ENCODE peak calls at places on chromosomes 5 and 9, in seven cellular contexts. One of them, this sample, is unnamed.

GRCh38 chr9:6552033-6552737 is 93.3 kb downstream of the GLDC start:
- DNase-seq in mesendoderm: peak
- DNase-seq in IMR-90: peak
- DNase-seq in trophoblast cell: no peak
- DNase-seq in H9: no peak
- DNase-seq in neuronal stem cell: no peak
- DNase-seq in H1: no peak
- DNase-seq in this sample: peak

GRCh38 chr5:173191561-173191960 is 43.4 kb downstream of the NKX2-5 start:
- DNase-seq in mesendoderm: no peak
- DNase-seq in IMR-90: no peak
- DNase-seq in trophoblast cell: no peak
- DNase-seq in H9: no peak
- DNase-seq in neuronal stem cell: no peak
- DNase-seq in H1: no peak
- DNase-seq in this sample: no peak

GRCh38 chr5:58411372-58411771 is 48.5 kb downstream of the PLK2 start:
- DNase-seq in mesendoderm: no peak
- DNase-seq in IMR-90: peak
- DNase-seq in trophoblast cell: no peak
- DNase-seq in H9: no peak
- DNase-seq in neuronal stem cell: no peak
- DNase-seq in H1: no peak
- DNase-seq in this sample: no peak

GRCh38 chr5:96857454-96857853 is 18.8 kb upstream of the ERAP2 start:
- DNase-seq in mesendoderm: no peak
- DNase-seq in IMR-90: no peak
- DNase-seq in trophoblast cell: no peak
- DNase-seq in H9: no peak
- DNase-seq in neuronal stem cell: no peak
- DNase-seq in H1: no peak
- DNase-seq in this sample: no peak

GRCh38 chr9:126673689-126674364 is 60.1 kb downstream of the LMX1B start:
- DNase-seq in mesendoderm: no peak
- DNase-seq in IMR-90: peak
- DNase-seq in trophoblast cell: no peak
- DNase-seq in H9: no peak
- DNase-seq in neuronal stem cell: no peak
- DNase-seq in H1: no peak
- DNase-seq in this sample: peak

GRCh38 chr9:21564186-21564585 is 82.1 kb upstream of the IFNE start:
- DNase-seq in mesendoderm: no peak
- DNase-seq in IMR-90: no peak
- DNase-seq in trophoblast cell: no peak
- DNase-seq in H9: no peak
- DNase-seq in neuronal stem cell: no peak
- DNase-seq in H1: no peak
- DNase-seq in this sample: no peak

GRCh38 chr5:98401645-98402044 is 371.8 kb upstream of the RGMB start:
- DNase-seq in mesendoderm: no peak
- DNase-seq in IMR-90: peak
- DNase-seq in trophoblast cell: no peak
- DNase-seq in H9: no peak
- DNase-seq in neuronal stem cell: no peak
- DNase-seq in H1: no peak
- DNase-seq in this sample: no peak

GRCh38 chr5:55278778-55279177 is 28.7 kb downstream of the DHX29 start:
- DNase-seq in mesendoderm: no peak
- DNase-seq in IMR-90: peak
- DNase-seq in trophoblast cell: no peak
- DNase-seq in H9: no peak
- DNase-seq in neuronal stem cell: no peak
- DNase-seq in H1: no peak
- DNase-seq in this sample: peak

GRCh38 chr5:172280937-172281336 is 2.6 kb downstream of the UBTD2 start:
- DNase-seq in mesendoderm: no peak
- DNase-seq in IMR-90: peak
- DNase-seq in trophoblast cell: no peak
- DNase-seq in H9: no peak
- DNase-seq in neuronal stem cell: no peak
- DNase-seq in H1: no peak
- DNase-seq in this sample: peak

GRCh38 chr9:130499804-130500263 is 55.1 kb downstream of the ASS1 start:
- DNase-seq in mesendoderm: no peak
- DNase-seq in IMR-90: no peak
- DNase-seq in trophoblast cell: peak
- DNase-seq in H9: no peak
- DNase-seq in neuronal stem cell: no peak
- DNase-seq in H1: no peak
- DNase-seq in this sample: no peak

GRCh38 chr5:119896851-119897536 is 267.6 kb downstream of the FAM170A start:
- DNase-seq in mesendoderm: peak
- DNase-seq in IMR-90: no peak
- DNase-seq in trophoblast cell: no peak
- DNase-seq in H9: no peak
- DNase-seq in neuronal stem cell: no peak
- DNase-seq in H1: no peak
- DNase-seq in this sample: no peak

GRCh38 chr5:141871870-141872269 is 6.3 kb downstream of the PCDH1 start:
- DNase-seq in mesendoderm: no peak
- DNase-seq in IMR-90: no peak
- DNase-seq in trophoblast cell: no peak
- DNase-seq in H9: no peak
- DNase-seq in neuronal stem cell: no peak
- DNase-seq in H1: no peak
- DNase-seq in this sample: no peak

GRCh38 chr9:125749287-125749935 is 2.2 kb downstream of the PBX3 start:
- DNase-seq in mesendoderm: no peak
- DNase-seq in IMR-90: no peak
- DNase-seq in trophoblast cell: no peak
- DNase-seq in H9: no peak
- DNase-seq in neuronal stem cell: no peak
- DNase-seq in H1: no peak
- DNase-seq in this sample: no peak

GRCh38 chr9:110731437-110732028 is 62.9 kb downstream of the MUSK start:
- DNase-seq in mesendoderm: no peak
- DNase-seq in IMR-90: no peak
- DNase-seq in trophoblast cell: no peak
- DNase-seq in H9: no peak
- DNase-seq in neuronal stem cell: no peak
- DNase-seq in H1: no peak
- DNase-seq in this sample: no peak

GRCh38 chr5:131996210-131997025 is 15.0 kb downstream of the ACSL6 start:
- DNase-seq in mesendoderm: no peak
- DNase-seq in IMR-90: no peak
- DNase-seq in trophoblast cell: peak
- DNase-seq in H9: no peak
- DNase-seq in neuronal stem cell: no peak
- DNase-seq in H1: no peak
- DNase-seq in this sample: no peak

GRCh38 chr9:123769723-123770122 is 160.2 kb downstream of the DENND1A start:
- DNase-seq in mesendoderm: peak
- DNase-seq in IMR-90: no peak
- DNase-seq in trophoblast cell: no peak
- DNase-seq in H9: no peak
- DNase-seq in neuronal stem cell: no peak
- DNase-seq in H1: peak
- DNase-seq in this sample: no peak

GRCh38 chr9:130666393-130667116 is 2.2 kb downstream of the PRDM12 start:
- DNase-seq in mesendoderm: no peak
- DNase-seq in IMR-90: no peak
- DNase-seq in trophoblast cell: no peak
- DNase-seq in H9: peak
- DNase-seq in neuronal stem cell: no peak
- DNase-seq in H1: peak
- DNase-seq in this sample: no peak

GRCh38 chr5:96432245-96433065 is 593 bp downstream of the PCSK1 start:
- DNase-seq in mesendoderm: peak
- DNase-seq in IMR-90: no peak
- DNase-seq in trophoblast cell: no peak
- DNase-seq in H9: peak
- DNase-seq in neuronal stem cell: no peak
- DNase-seq in H1: peak
- DNase-seq in this sample: no peak

GRCh38 chr5:79464695-79465332 is 49.1 kb downstream of the HOMER1 start:
- DNase-seq in mesendoderm: peak
- DNase-seq in IMR-90: peak
- DNase-seq in trophoblast cell: peak
- DNase-seq in H9: no peak
- DNase-seq in neuronal stem cell: no peak
- DNase-seq in H1: no peak
- DNase-seq in this sample: peak

GRCh38 chr9:87656485-87656884 is 69.4 kb upstream of the CTSL start:
- DNase-seq in mesendoderm: no peak
- DNase-seq in IMR-90: peak
- DNase-seq in trophoblast cell: no peak
- DNase-seq in H9: peak
- DNase-seq in neuronal stem cell: no peak
- DNase-seq in H1: no peak
- DNase-seq in this sample: peak

GRCh38 chr5:149486726-149487635 is 64.3 kb downstream of the CSNK1A1 start:
- DNase-seq in mesendoderm: peak
- DNase-seq in IMR-90: peak
- DNase-seq in trophoblast cell: peak
- DNase-seq in H9: peak
- DNase-seq in neuronal stem cell: no peak
- DNase-seq in H1: peak
- DNase-seq in this sample: peak

GRCh38 chr5:126846344-126846743 is 69.4 kb downstream of the LMNB1 start:
- DNase-seq in mesendoderm: no peak
- DNase-seq in IMR-90: peak
- DNase-seq in trophoblast cell: no peak
- DNase-seq in H9: no peak
- DNase-seq in neuronal stem cell: no peak
- DNase-seq in H1: no peak
- DNase-seq in this sample: no peak

GRCh38 chr9:134215709-134216448 is 51.5 kb upstream of the RNU6ATAC start:
- DNase-seq in mesendoderm: no peak
- DNase-seq in IMR-90: peak
- DNase-seq in trophoblast cell: peak
- DNase-seq in H9: no peak
- DNase-seq in neuronal stem cell: no peak
- DNase-seq in H1: no peak
- DNase-seq in this sample: peak
- H3K23ac ChIP-seq in mesendoderm: no peak
- H3K23ac ChIP-seq in IMR-90: peak
- H3K23ac ChIP-seq in trophoblast cell: no peak
- H3K23ac ChIP-seq in H9: no peak
- H3K23ac ChIP-seq in neuronal stem cell: no peak
- H3K23ac ChIP-seq in H1: no peak
- H3K23ac ChIP-seq in this sample: peak

DNA sequence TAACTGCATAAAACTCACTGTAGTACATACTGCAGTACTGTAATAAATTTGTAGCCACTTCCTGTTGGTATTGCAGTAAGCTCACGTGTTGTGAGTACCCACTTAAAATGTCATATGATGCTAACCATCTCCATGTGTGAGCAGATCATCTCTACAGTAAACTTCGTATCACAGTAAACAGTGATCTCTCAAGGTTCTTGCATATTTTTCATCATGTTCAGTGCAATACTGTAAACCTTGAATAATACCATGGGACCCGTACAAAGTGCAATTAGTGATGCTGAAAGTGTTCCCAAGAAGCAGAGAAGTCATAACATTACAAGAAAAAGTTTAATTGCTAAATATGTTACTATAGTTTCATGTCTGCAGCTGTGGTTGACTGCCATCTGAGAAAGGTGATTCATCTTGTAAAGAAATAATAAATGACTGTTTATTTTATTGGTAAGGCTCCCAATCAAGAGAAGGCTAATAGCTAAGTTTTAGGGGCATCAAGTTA is 253.8 kb upstream of the POU5F2 start:
- DNase-seq in mesendoderm: no peak
- DNase-seq in IMR-90: no peak
- DNase-seq in trophoblast cell: no peak
- DNase-seq in H9: no peak
- DNase-seq in neuronal stem cell: no peak
- DNase-seq in H1: no peak
- DNase-seq in this sample: peak
- H3K23ac ChIP-seq in mesendoderm: no peak
- H3K23ac ChIP-seq in IMR-90: no peak
- H3K23ac ChIP-seq in trophoblast cell: no peak
- H3K23ac ChIP-seq in H9: no peak
- H3K23ac ChIP-seq in neuronal stem cell: no peak
- H3K23ac ChIP-seq in H1: no peak
- H3K23ac ChIP-seq in this sample: no peak

GRCh38 chr5:36587354-36587753 is 19.1 kb upstream of the SLC1A3 start:
- DNase-seq in mesendoderm: no peak
- DNase-seq in IMR-90: no peak
- DNase-seq in trophoblast cell: no peak
- DNase-seq in H9: no peak
- DNase-seq in neuronal stem cell: no peak
- DNase-seq in H1: no peak
- DNase-seq in this sample: no peak

GRCh38 chr5:36584009-36584875 is 22.2 kb upstream of the SLC1A3 start:
- DNase-seq in mesendoderm: no peak
- DNase-seq in IMR-90: no peak
- DNase-seq in trophoblast cell: no peak
- DNase-seq in H9: no peak
- DNase-seq in neuronal stem cell: no peak
- DNase-seq in H1: no peak
- DNase-seq in this sample: no peak

GRCh38 chr5:36590513-36591286 is 15.7 kb upstream of the SLC1A3 start:
- DNase-seq in mesendoderm: peak
- DNase-seq in IMR-90: no peak
- DNase-seq in trophoblast cell: no peak
- DNase-seq in H9: no peak
- DNase-seq in neuronal stem cell: no peak
- DNase-seq in H1: no peak
- DNase-seq in this sample: no peak

GRCh38 chr5:36581070-36581469 is 25.3 kb upstream of the SLC1A3 start:
- DNase-seq in mesendoderm: no peak
- DNase-seq in IMR-90: no peak
- DNase-seq in trophoblast cell: no peak
- DNase-seq in H9: no peak
- DNase-seq in neuronal stem cell: no peak
- DNase-seq in H1: no peak
- DNase-seq in this sample: no peak

DNA sequence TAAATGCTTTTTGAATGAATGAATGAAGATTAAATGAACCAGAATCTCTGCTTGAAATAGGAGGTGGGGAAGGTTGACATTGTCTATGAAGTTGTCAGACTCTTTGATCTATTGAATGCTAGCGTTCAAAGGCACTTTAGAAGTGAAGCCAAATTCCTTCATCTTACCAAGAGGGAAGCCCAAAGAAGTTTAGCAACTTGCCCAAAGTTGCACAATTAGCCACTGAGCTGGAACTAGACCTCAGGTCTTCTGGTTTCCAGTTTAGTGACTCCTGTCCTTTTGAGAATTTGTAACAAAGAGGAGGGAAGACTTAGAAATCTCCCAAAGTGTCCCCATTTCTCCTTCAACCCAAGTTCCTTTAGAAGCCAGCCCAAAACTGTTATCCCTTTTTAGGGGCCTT is 20.7 kb upstream of the SLC1A3 start:
- DNase-seq in mesendoderm: no peak
- DNase-seq in IMR-90: no peak
- DNase-seq in trophoblast cell: no peak
- DNase-seq in H9: no peak
- DNase-seq in neuronal stem cell: no peak
- DNase-seq in H1: no peak
- DNase-seq in this sample: no peak
- H3K23ac ChIP-seq in mesendoderm: no peak
- H3K23ac ChIP-seq in IMR-90: no peak
- H3K23ac ChIP-seq in trophoblast cell: no peak
- H3K23ac ChIP-seq in H9: no peak
- H3K23ac ChIP-seq in neuronal stem cell: no peak
- H3K23ac ChIP-seq in H1: no peak
- H3K23ac ChIP-seq in this sample: no peak

GRCh38 chr9:35812025-35812602 is at the start of gene SPAG8:
- DNase-seq in mesendoderm: peak
- DNase-seq in IMR-90: peak
- DNase-seq in trophoblast cell: peak
- DNase-seq in H9: peak
- DNase-seq in neuronal stem cell: peak
- DNase-seq in H1: peak
- DNase-seq in this sample: peak
- H3K23ac ChIP-seq in mesendoderm: no peak
- H3K23ac ChIP-seq in IMR-90: peak
- H3K23ac ChIP-seq in trophoblast cell: no peak
- H3K23ac ChIP-seq in H9: no peak
- H3K23ac ChIP-seq in neuronal stem cell: no peak
- H3K23ac ChIP-seq in H1: no peak
- H3K23ac ChIP-seq in this sample: no peak